ENCODE peak calls at places on chromosomes 6 and 20, in five cellular contexts. R is stimulated activated CD4-positive, alpha-beta T cell treated with anti-CD3 and anti-CD28 coated beads, Interleukin-1b, Interleukin-23, amount 100 ng/mL, for 24 hours; S is AG09309; K is ACHN; Q is T-helper 9 cell. N is an unnamed sample.

GRCh38 chr6:125086716-125087115 is 66.9 kb upstream of the TPD52L1 start:
- DNase-seq in K (no peak), R (no peak), Q (no peak), S (no peak), N (no peak)

GRCh38 chr20:36093025-36093803 is 61.3 kb upstream of the EPB41L1 start:
- DNase-seq in K (peak), Q (peak), S (no peak), R (peak), N (no peak)

GRCh38 chr6:29708432-29709177 is 14.6 kb upstream of the HLA-F start:
- DNase-seq in S (no peak), Q (peak), K (no peak), R (no peak), N (no peak)

GRCh38 chr6:74798302-74798701 is 407.6 kb downstream of the COL12A1 start:
- DNase-seq in Q (no peak), R (no peak), S (no peak), K (no peak), N (no peak)

GRCh38 chr20:45959126-45959525 is 12.9 kb downstream of the ZNF335 start:
- DNase-seq in S (no peak), Q (no peak), R (no peak), K (no peak), N (no peak)

GRCh38 chr6:38062066-38062465 is 242.5 kb downstream of the ZFAND3 start:
- DNase-seq in R (no peak), S (no peak), Q (no peak), K (no peak), N (no peak)

GRCh38 chr6:108874470-108875160 is 26.4 kb downstream of the ARMC2 start:
- DNase-seq in Q (no peak), K (no peak), S (peak), R (peak), N (peak)

GRCh38 chr20:6164421-6165341 is 41.9 kb upstream of the FERMT1 start:
- DNase-seq in K (no peak), Q (no peak), R (no peak), S (no peak), N (no peak)

GRCh38 chr20:38343107-38343797 is 3.0 kb upstream of the LBP start:
- DNase-seq in R (no peak), S (no peak), Q (no peak), K (no peak), N (no peak)

GRCh38 chr20:47300071-47300470 is 56.4 kb downstream of the ZMYND8 start:
- DNase-seq in S (no peak), R (no peak), Q (no peak), K (peak), N (no peak)

GRCh38 chr20:3218307-3218988 is 9.2 kb downstream of the ITPA start:
- DNase-seq in K (peak), R (peak), S (no peak), Q (peak), N (no peak)

GRCh38 chr6:710601-711571 is 17.9 kb upstream of the EXOC2 start:
- DNase-seq in K (peak), S (peak), Q (peak), R (peak), N (no peak)